ENCODE peak calls at places on chromosomes 1 and 21, in eight cellular contexts. A is CD8-positive, alpha-beta memory T cell; X is NAMALWA; Z is OCI-LY7; R is HTR-8/SVneo; Y is non-pigmented ciliary epithelial cell; O is T-helper 2 cell treated with Interferon-gamma antibody and Interleukin-4, amounts not matched to agents 5 μg/mL and 100 μg/mL, for 36 hours; C is nephron progenitor cell. N is an unnamed sample.
A peak's percentile ranks its signal among the peaks of the same experiment; 100 is the strongest.

GRCh38 chr21:35025206-35026152 is 23.6 kb downstream of the RUNX1 start:
- DNase-seq in Y (no peak), X (no peak), Z (no peak), C (no peak), R (no peak), O (no peak), A (no peak), N (peak; percentile 31)

GRCh38 chr1:2322065-2322571 is 69.2 kb downstream of the MORN1 start:
- DNase-seq in C (peak; percentile 87), Z (no peak), Y (peak; percentile 37), O (no peak), X (no peak), A (no peak), R (no peak), N (no peak)

GRCh38 chr21:41815652-41816582 is 49.1 kb upstream of the RIPK4 start:
- DNase-seq in Y (no peak), X (no peak), A (no peak), C (no peak), Z (no peak), O (no peak), R (no peak), N (no peak)

GRCh38 chr21:42230636-42231035 is 11.7 kb downstream of the ABCG1 start:
- DNase-seq in X (no peak), Z (no peak), Y (no peak), O (no peak), R (no peak), A (no peak), C (no peak), N (no peak)

GRCh38 chr1:221439008-221439733 is 302.7 kb downstream of the DUSP10 start:
- DNase-seq in O (peak; percentile 75), C (no peak), Z (no peak), Y (peak; percentile 85), R (peak; percentile 59), A (peak; percentile 20), X (peak; percentile 7), N (no peak)

GRCh38 chr1:164576311-164577271 is 17.6 kb downstream of the PBX1 start:
- DNase-seq in X (no peak), A (no peak), R (no peak), O (no peak), C (peak; percentile 63), Z (no peak), Y (no peak), N (no peak)

GRCh38 chr1:70866522-70867256 is 180.9 kb downstream of the PTGER3 start:
- DNase-seq in X (no peak), A (no peak), O (no peak), Z (no peak), R (no peak), C (no peak), Y (no peak), N (peak; percentile 74)

GRCh38 chr1:209805875-209806760 is at the start of gene IRF6:
- DNase-seq in C (peak; percentile 93), Y (no peak), X (no peak), O (no peak), R (peak; percentile 55), Z (no peak), A (peak; percentile 57), N (no peak)

GRCh38 chr1:198763298-198763714 is 124.5 kb downstream of the PTPRC start:
- DNase-seq in Y (no peak), Z (no peak), A (no peak), O (no peak), X (no peak), C (no peak), R (no peak), N (peak; percentile 32)

GRCh38 chr1:154423303-154423987 is 18.3 kb downstream of the IL6R start:
- DNase-seq in C (no peak), R (no peak), O (no peak), X (no peak), A (no peak), Y (no peak), Z (no peak), N (no peak)

GRCh38 chr1:95236784-95237575 is 3.0 kb downstream of the RWDD3 start:
- DNase-seq in Y (no peak), C (no peak), R (no peak), Z (no peak), A (no peak), O (no peak), X (no peak), N (no peak)

GRCh38 chr1:18239671-18240070 is 132.1 kb downstream of the IGSF21 start:
- DNase-seq in C (no peak), A (no peak), X (no peak), O (no peak), Z (no peak), R (no peak), Y (no peak), N (no peak)

GRCh38 chr1:226646026-226646869 is 92.8 kb downstream of the ITPKB start:
- DNase-seq in A (no peak), C (no peak), X (no peak), Y (no peak), O (no peak), R (no peak), Z (no peak), N (no peak)

GRCh38 chr1:101846820-101847219 is 149.9 kb downstream of the OLFM3 start:
- DNase-seq in C (peak; percentile 31), R (no peak), A (no peak), O (no peak), Z (no peak), Y (no peak), X (no peak), N (no peak)

GRCh38 chr1:8456306-8456912 is 138.5 kb downstream of the SLC45A1 start:
- DNase-seq in C (no peak), O (no peak), R (peak; percentile 48), A (no peak), Z (no peak), X (no peak), Y (no peak), N (no peak)

N was measured in KBM-7.